ENCODE peak calls at places on chromosomes 12 and 14, in nine cellular contexts. A is cardiac muscle cell, O is lung microvascular endothelial cell, V is WTC11, U is A172, D is endodermal cell, X is osteoblast, C is transverse colon, T is posterior cingulate gyrus. I is an unnamed sample.

GRCh38 chr12:10365716-10366433 is 24.0 kb downstream of the KLRK1 start:
- DNase-seq in D (peak; percentile 45), V (no peak), O (peak; percentile 18), C (no peak), U (no peak), A (peak; percentile 31), X (no peak), T (no peak), I (peak; percentile 20)

GRCh38 chr12:117567644-117568043 is 206.2 kb upstream of the NOS1 start:
- DNase-seq in U (no peak), O (no peak), C (no peak), D (no peak), V (no peak), T (no peak), X (no peak), A (no peak), I (no peak)

GRCh38 chr14:102666635-102667034 is 74.2 kb downstream of the RCOR1 start:
- DNase-seq in C (no peak), T (no peak), A (no peak), V (no peak), U (no peak), X (peak; percentile 76), O (no peak), D (no peak), I (no peak)

GRCh38 chr12:116975779-116976393 is 65.1 kb downstream of the FBXW8 start:
- DNase-seq in C (no peak), D (peak; percentile 9), O (no peak), U (no peak), V (no peak), T (no peak), A (no peak), X (no peak), I (no peak)

GRCh38 chr14:76490735-76491134 is 114.8 kb downstream of the ESRRB start:
- DNase-seq in D (no peak), T (no peak), V (no peak), X (no peak), A (no peak), C (no peak), O (no peak), U (no peak), I (no peak)

GRCh38 chr14:99644723-99645544 is at the start of gene HHIPL1:
- DNase-seq in X (peak; percentile 95), U (no peak), D (peak; percentile 76), O (peak; percentile 47), V (peak; percentile 42), T (no peak), C (no peak), A (peak; percentile 64), I (no peak)

GRCh38 chr12:22117551-22117950 is 71.5 kb downstream of the CMAS start:
- DNase-seq in U (no peak), V (no peak), T (no peak), O (no peak), C (no peak), A (no peak), X (no peak), D (no peak), I (no peak)

GRCh38 chr14:104677506-104678332 is 11.7 kb upstream of the INF2 start:
- DNase-seq in C (peak; percentile 73), A (peak; percentile 86), V (peak; percentile 66), O (peak; percentile 89), D (peak; percentile 93), X (peak; percentile 97), U (peak; percentile 77), T (no peak), I (peak; percentile 34)

GRCh38 chr12:31756977-31757420 is 28.2 kb upstream of the AMN1 start:
- DNase-seq in V (no peak), X (peak; percentile 22), C (peak; percentile 66), O (peak; percentile 88), T (no peak), A (peak; percentile 34), D (no peak), U (peak; percentile 90), I (no peak)

GRCh38 chr14:56055521-56055920 is 62.7 kb upstream of the PELI2 start:
- DNase-seq in V (no peak), A (no peak), O (no peak), C (no peak), U (no peak), T (no peak), D (no peak), X (no peak), I (no peak)

GRCh38 chr14:19947413-19948090 is 16.8 kb downstream of the OR4K1 start:
- DNase-seq in U (peak; percentile 12), D (no peak), X (peak; percentile 53), A (no peak), C (no peak), T (no peak), O (no peak), V (no peak), I (no peak)

GRCh38 chr14:82447586-82447985 is 913.9 kb upstream of the SEL1L start:
- DNase-seq in O (no peak), X (no peak), C (no peak), A (no peak), D (no peak), U (no peak), T (no peak), V (no peak), I (no peak)